ENCODE peak calls at places on chromosome 5, in seven cellular contexts. E is epithelial cell of proximal tubule; W is CD8-positive, alpha-beta T cell; Z is fibroblast of mammary gland; U is GM12865; C is Calu3; O is RWPE2. D is an unnamed sample.

GRCh38 chr5:77066823-77067442 is 20.2 kb downstream of the ZBED3 start:
- DNase-seq in C (no peak), U (peak), W (no peak), Z (peak), O (no peak), E (peak), D (peak)

GRCh38 chr5:80215523-80215922 is 40.3 kb downstream of the SERINC5 start:
- DNase-seq in E (no peak), U (no peak), W (no peak), Z (no peak), O (no peak), C (no peak), D (no peak)

GRCh38 chr5:164119806-164120440 is 614.5 kb downstream of the MAT2B start:
- DNase-seq in O (no peak), E (no peak), U (peak), Z (peak), C (peak), W (no peak), D (peak)

GRCh38 chr5:154412925-154413324 is 32.9 kb upstream of the SAP30L start:
- DNase-seq in U (no peak), E (no peak), O (no peak), W (no peak), Z (no peak), C (no peak), D (no peak)

GRCh38 chr5:110590187-110590586 is 136.3 kb downstream of the TMEM232 start:
- DNase-seq in U (peak), O (no peak), E (no peak), C (no peak), W (no peak), Z (peak), D (no peak)

GRCh38 chr5:111997308-111998159 is 240.5 kb upstream of the NREP start:
- DNase-seq in W (no peak), C (no peak), U (no peak), Z (peak), E (peak), O (peak), D (peak)

GRCh38 chr5:69046375-69046957 is 47.3 kb upstream of the SLC30A5 start:
- DNase-seq in Z (peak), C (no peak), O (no peak), W (no peak), U (no peak), E (no peak), D (no peak)

GRCh38 chr5:62977641-62978040 is 399.0 kb downstream of the LRRC70 start:
- DNase-seq in O (no peak), U (no peak), Z (no peak), W (no peak), E (no peak), C (no peak), D (no peak)

GRCh38 chr5:174599992-174600391 is 124.4 kb upstream of the MSX2 start:
- DNase-seq in O (no peak), Z (no peak), W (no peak), E (no peak), C (peak), U (no peak), D (no peak)

GRCh38 chr5:141825241-141825671 is 53.0 kb downstream of the PCDH1 start:
- DNase-seq in Z (no peak), W (no peak), C (no peak), E (no peak), O (no peak), U (no peak), D (no peak)

GRCh38 chr5:132853790-132854189 is 12.5 kb downstream of the GDF9 start:
- DNase-seq in U (no peak), C (no peak), Z (no peak), W (no peak), E (no peak), O (no peak), D (no peak)

GRCh38 chr5:59517926-59518585 is 375.5 kb downstream of the PDE4D start:
- DNase-seq in O (no peak), W (no peak), E (peak), Z (peak), U (no peak), C (no peak), D (peak)

GRCh38 chr5:38535281-38535750 is 21.1 kb downstream of the LIFR start:
- DNase-seq in Z (peak), U (no peak), E (no peak), O (no peak), C (no peak), W (no peak), D (no peak)

GRCh38 chr5:11166906-11167305 is 405.9 kb upstream of the DAP start:
- DNase-seq in W (no peak), U (no peak), E (no peak), O (no peak), Z (peak), C (no peak), D (no peak)

GRCh38 chr5:65828022-65828421 is 98.4 kb upstream of the ERBIN start:
- DNase-seq in Z (no peak), W (no peak), O (no peak), U (no peak), C (no peak), E (no peak), D (no peak)

GRCh38 chr5:174082286-174082685 is 36.8 kb downstream of the NSG2 start:
- DNase-seq in E (no peak), Z (no peak), O (no peak), U (no peak), C (no peak), W (no peak), D (no peak)

GRCh38 chr5:163861670-163862069 is 356.3 kb downstream of the MAT2B start:
- DNase-seq in W (no peak), O (no peak), Z (peak), C (no peak), E (no peak), U (no peak), D (no peak)

GRCh38 chr5:59173568-59173967 is 590.7 kb downstream of the RAB3C start:
- DNase-seq in Z (peak), W (no peak), U (no peak), O (no peak), E (no peak), C (no peak), D (no peak)

GRCh38 chr5:141605523-141606277 is 13.1 kb downstream of the DIAPH1 start:
- DNase-seq in W (peak), E (no peak), O (no peak), U (peak), Z (peak), C (no peak), D (peak)

GRCh38 chr5:170557314-170557713 is 53.5 kb downstream of the KCNIP1 start:
- DNase-seq in Z (no peak), E (no peak), W (no peak), O (no peak), U (no peak), C (no peak), D (no peak)

GRCh38 chr5:26700759-26701384 is 337.5 kb downstream of the CDH9 start:
- DNase-seq in O (no peak), E (no peak), C (peak), U (peak), W (no peak), Z (peak), D (peak)

GRCh38 chr5:107926121-107926520 is 255.4 kb upstream of the EFNA5 start:
- DNase-seq in W (no peak), E (no peak), O (no peak), Z (no peak), U (no peak), C (no peak), D (no peak)

GRCh38 chr5:6715758-6716633 is 2.8 kb downstream of the TENT4A start:
- DNase-seq in W (peak), O (peak), C (no peak), Z (no peak), U (no peak), E (no peak), D (no peak)

GRCh38 chr5:89069591-89069990 is 186.6 kb upstream of the MEF2C start:
- DNase-seq in Z (no peak), W (no peak), U (no peak), C (no peak), E (no peak), O (no peak), D (no peak)

GRCh38 chr5:148230240-148230639 is 8.1 kb upstream of the MARCOL start:
- DNase-seq in Z (no peak), O (no peak), W (no peak), C (no peak), U (no peak), E (no peak), D (no peak)

GRCh38 chr5:3997670-3998069 is 402.0 kb downstream of the IRX1 start:
- DNase-seq in U (no peak), O (no peak), C (no peak), Z (no peak), W (no peak), E (no peak), D (no peak)

GRCh38 chr5:158135682-158136176 is 276.8 kb upstream of the CLINT1 start:
- DNase-seq in E (no peak), O (no peak), Z (peak), W (no peak), C (no peak), U (no peak), D (no peak)

GRCh38 chr5:122376305-122376704 is 64.3 kb downstream of the SNCAIP start:
- DNase-seq in O (no peak), E (no peak), W (no peak), Z (no peak), U (no peak), C (no peak), D (no peak)
- TF ChIP-seq CTCF in O (no peak), E (no peak), W (no peak), Z (no peak), U (no peak), C (no peak), D (no peak)

GRCh38 chr5:435961-436640 is 6.9 kb upstream of the EXOC3 start:
- DNase-seq in W (no peak), E (no peak), C (peak), U (peak), O (peak), Z (peak), D (no peak)
- TF ChIP-seq CTCF in W (no peak), E (peak), C (no peak), U (peak), O (peak), Z (peak), D (peak)

GRCh38 chr5:140113699-140114263 is at the start of gene PURA:
- DNase-seq in E (no peak), C (peak), O (peak), W (peak), U (peak), Z (peak), D (peak)
- TF ChIP-seq CTCF in E (peak), C (peak), O (peak), W (no peak), U (peak), Z (no peak), D (peak)

GRCh38 chr5:177336112-177336511 is 15.4 kb downstream of the LMAN2 start:
- DNase-seq in Z (peak), C (peak), U (no peak), E (no peak), O (no peak), W (no peak), D (no peak)
- TF ChIP-seq CTCF in Z (peak), C (peak), U (peak), E (peak), O (peak), W (no peak), D (peak)

DNA sequence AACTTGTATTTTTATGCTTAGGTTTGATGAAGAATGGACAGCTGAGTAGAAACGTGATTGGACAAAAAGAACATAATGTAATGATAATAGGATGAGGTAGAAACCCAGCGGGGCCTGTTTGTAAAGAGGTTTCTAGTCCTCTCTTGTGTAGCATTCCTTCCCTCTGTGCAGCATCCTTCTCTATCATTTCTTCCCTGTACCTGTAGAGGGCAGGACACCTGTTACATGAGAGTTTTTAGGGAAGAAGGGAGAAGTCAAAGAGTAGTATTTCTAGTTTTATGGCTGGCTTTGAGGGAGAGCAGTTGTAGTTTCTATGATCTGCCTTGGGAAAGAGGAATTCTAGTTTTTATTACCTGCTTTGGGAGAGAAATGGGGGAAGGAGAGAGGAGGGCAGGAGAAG is 162.1 kb upstream of the FST start:
- DNase-seq in Z (no peak), U (no peak), W (no peak), C (no peak), E (no peak), O (no peak), D (no peak)
- TF ChIP-seq CTCF in Z (no peak), U (no peak), W (no peak), C (no peak), E (peak), O (peak), D (peak)

DNA sequence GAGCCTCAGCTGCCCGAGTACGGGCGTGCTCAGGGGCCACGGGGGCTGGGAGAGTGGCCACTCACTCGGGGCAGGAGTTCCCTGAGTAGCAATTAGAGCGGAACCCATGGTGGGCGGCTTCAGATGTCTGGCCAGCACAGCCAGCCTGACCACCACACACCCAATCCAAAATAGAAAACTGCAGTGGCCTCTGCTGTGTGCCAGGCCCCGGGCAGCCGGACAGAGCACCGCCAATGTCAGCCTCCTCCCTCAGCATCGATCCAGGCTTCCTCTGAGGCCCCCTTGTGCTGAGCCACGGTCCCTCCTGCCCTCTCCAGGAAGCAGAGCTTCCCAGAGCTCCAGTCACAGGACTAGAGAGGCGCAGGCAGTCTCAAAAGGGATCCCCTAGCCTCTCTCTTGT is 2.7 kb downstream of the ADAMTS2 start:
- DNase-seq in C (no peak), U (no peak), O (no peak), E (no peak), Z (peak), W (no peak), D (peak)
- TF ChIP-seq CTCF in C (no peak), U (no peak), O (no peak), E (peak), Z (peak), W (no peak), D (peak)

GRCh38 chr5:131005963-131006684 is 158.9 kb downstream of the HINT1 start:
- DNase-seq in E (no peak), C (no peak), O (no peak), W (no peak), U (no peak), Z (peak), D (no peak)
- TF ChIP-seq CTCF in E (no peak), C (peak), O (peak), W (no peak), U (no peak), Z (peak), D (no peak)

GRCh38 chr5:127442085-127442484 is 75.4 kb upstream of the PRRC1 start:
- DNase-seq in U (peak), O (no peak), E (no peak), Z (peak), W (no peak), C (no peak), D (peak)
- TF ChIP-seq CTCF in U (peak), O (peak), E (peak), Z (peak), W (no peak), C (peak), D (peak)

GRCh38 chr5:67003906-67004729 is 192.5 kb downstream of the CD180 start:
- DNase-seq in C (peak), E (no peak), U (peak), Z (peak), W (peak), O (peak), D (peak)
- TF ChIP-seq CTCF in C (no peak), E (no peak), U (no peak), Z (no peak), W (no peak), O (no peak), D (no peak)

DNA sequence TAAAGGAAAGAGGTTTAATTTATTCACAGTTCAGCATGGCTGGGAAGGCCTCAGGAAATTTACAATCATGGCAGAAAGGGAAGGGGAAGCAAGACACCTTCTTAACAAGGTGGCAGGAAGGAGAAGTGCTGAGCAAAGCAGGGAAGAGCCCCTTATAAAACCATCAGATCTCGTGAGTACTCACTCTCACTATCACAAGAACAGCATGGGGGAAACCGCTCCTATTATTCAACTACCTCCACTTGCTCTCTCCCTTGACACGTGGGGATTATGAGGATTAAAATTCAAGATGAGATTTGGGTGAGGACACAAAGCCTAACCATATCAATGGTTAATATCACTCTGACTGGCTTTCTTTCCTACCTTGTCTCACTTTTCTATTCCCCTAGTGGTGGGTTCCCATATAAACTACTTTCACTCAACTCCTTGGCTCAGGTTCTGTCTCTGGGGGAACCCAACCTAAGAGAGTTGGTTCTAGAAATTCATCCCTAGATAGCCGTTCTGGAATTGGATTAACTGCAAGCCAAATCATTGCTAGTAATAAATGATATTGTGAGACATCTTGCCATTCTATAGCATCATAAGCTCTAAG is 749.8 kb upstream of the GRAMD2B start:
- DNase-seq in W (no peak), Z (no peak), U (no peak), O (no peak), E (no peak), C (no peak), D (no peak)
- TF ChIP-seq CTCF in W (no peak), Z (no peak), U (no peak), O (no peak), E (peak), C (no peak), D (no peak)

D was measured in HFFc6.